ENCODE peak calls at places on chromosome 3, in six cellular contexts. G, N, K, Y, D and V are unnamed samples. For H3K36me3, the result is how much of the 10 kb centered on the place peaks cover.

GRCh38 chr3:179560791-179561190 is 1.9 kb upstream of the ACTL6A start:
- DNase-seq in D (no peak), Y (no peak), K (no peak), G (no peak), N (no peak), V (no peak)

GRCh38 chr3:124639406-124640237 is 90.6 kb upstream of the UMPS start:
- DNase-seq in N (no peak), D (no peak), G (no peak), K (no peak), Y (no peak), V (no peak)

GRCh38 chr3:123449986-123450474 is 1.1 kb upstream of the ADCY5 start:
- DNase-seq in Y (no peak), N (no peak), G (peak), D (no peak), K (no peak), V (no peak)

GRCh38 chr3:101836907-101837598 is 12.3 kb upstream of the NFKBIZ start:
- DNase-seq in Y (no peak), K (peak), N (peak), D (no peak), G (no peak), V (no peak)

GRCh38 chr3:146218880-146219866 is 31.7 kb downstream of the PLSCR4 start:
- DNase-seq in N (peak), G (peak), Y (peak), D (peak), K (peak), V (no peak)

GRCh38 chr3:172591876-172592771 is 68.9 kb upstream of the TNFSF10 start:
- DNase-seq in N (no peak), Y (no peak), G (no peak), D (no peak), K (no peak), V (no peak)

GRCh38 chr3:46690798-46691197 is 2.7 kb downstream of the ALS2CL start:
- DNase-seq in G (no peak), K (no peak), N (no peak), Y (no peak), D (no peak), V (no peak)

GRCh38 chr3:51985971-51986947 is 2.9 kb downstream of the ACY1 start:
- DNase-seq in K (no peak), N (no peak), G (no peak), Y (no peak), D (no peak), V (no peak)

GRCh38 chr3:36800533-36801116 is 36.3 kb upstream of the DCLK3 start:
- DNase-seq in N (no peak), G (no peak), K (no peak), Y (no peak), D (no peak), V (no peak)

GRCh38 chr3:11136871-11137626 is 17.2 kb upstream of the HRH1 start:
- DNase-seq in N (peak), D (peak), Y (peak), K (peak), G (peak), V (peak)

GRCh38 chr3:7201784-7202183 is 340.9 kb downstream of the GRM7 start:
- DNase-seq in G (no peak), Y (no peak), N (no peak), D (no peak), K (no peak), V (no peak)

GRCh38 chr3:140595295-140595694 is 82.6 kb upstream of the TRIM42 start:
- DNase-seq in G (no peak), Y (no peak), D (no peak), N (peak), K (peak), V (no peak)

GRCh38 chr3:12901631-12902045 is 60.3 kb upstream of the RPL32 start:
- DNase-seq in D (peak), G (peak), N (no peak), K (no peak), Y (no peak), V (no peak)

GRCh38 chr3:62376906-62377865 is 3.8 kb upstream of the FEZF2 start:
- DNase-seq in Y (no peak), G (no peak), N (no peak), K (no peak), D (no peak), V (no peak)

GRCh38 chr3:62376187-62376720 is 2.9 kb upstream of the FEZF2 start:
- DNase-seq in D (no peak), Y (no peak), K (no peak), N (no peak), G (no peak), V (no peak)

GRCh38 chr3:62375655-62376054 is 2.3 kb upstream of the FEZF2 start:
- DNase-seq in N (no peak), Y (no peak), D (no peak), K (no peak), G (no peak), V (no peak)

GRCh38 chr3:62379206-62379834 is 6.0 kb upstream of the FEZF2 start:
- DNase-seq in N (no peak), D (no peak), Y (no peak), K (no peak), G (no peak), V (no peak)

GRCh38 chr3:62378329-62378789 is 5.0 kb upstream of the FEZF2 start:
- DNase-seq in G (no peak), D (no peak), Y (no peak), N (no peak), K (no peak), V (no peak)
- H3K4me3 ChIP-seq in G (no peak), D (no peak), Y (no peak), N (no peak), K (no peak), V (no peak)

GRCh38 chr3:5002174-5002870 is 23.1 kb downstream of the BHLHE40 start:
- DNase-seq in N (no peak), Y (no peak), K (no peak), D (no peak), G (no peak), V (no peak)
- H3K27ac ChIP-seq in N (no peak), Y (no peak), K (no peak), D (no peak), G (no peak), V (no peak)

DNA sequence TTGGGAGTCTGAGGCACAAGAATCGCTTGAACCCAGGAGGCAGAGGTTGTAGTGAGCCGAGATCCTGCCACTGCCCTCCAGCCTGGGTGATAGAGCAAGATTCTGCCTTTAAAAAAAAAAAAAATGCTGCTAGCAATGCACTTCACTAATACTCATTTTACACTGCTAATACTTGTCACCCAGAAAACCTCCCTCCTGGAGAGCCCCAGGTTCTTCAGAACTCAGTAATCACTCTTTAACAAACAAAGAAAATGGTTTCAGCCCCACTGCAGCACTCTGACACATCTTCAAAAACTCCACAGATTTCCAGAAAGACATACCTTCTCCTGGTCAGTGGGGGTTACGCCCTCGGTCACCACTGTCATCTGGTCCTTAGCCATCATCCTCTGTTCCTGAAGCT is 366.7 kb downstream of the SHQ1 start:
- DNase-seq in Y (no peak), K (no peak), G (no peak), D (no peak), N (no peak), V (no peak)
- H3K36me3 ChIP-seq in Y (under half), K (under half), G (under half), D (under half), N (under half), V (under half)

GRCh38 chr3:119302697-119303630 is 8.8 kb downstream of the ARHGAP31 start:
- DNase-seq in Y (peak), D (no peak), N (peak), G (no peak), K (no peak), V (no peak)
- H3K4me3 ChIP-seq in Y (no peak), D (no peak), N (no peak), G (no peak), K (no peak), V (no peak)

DNA sequence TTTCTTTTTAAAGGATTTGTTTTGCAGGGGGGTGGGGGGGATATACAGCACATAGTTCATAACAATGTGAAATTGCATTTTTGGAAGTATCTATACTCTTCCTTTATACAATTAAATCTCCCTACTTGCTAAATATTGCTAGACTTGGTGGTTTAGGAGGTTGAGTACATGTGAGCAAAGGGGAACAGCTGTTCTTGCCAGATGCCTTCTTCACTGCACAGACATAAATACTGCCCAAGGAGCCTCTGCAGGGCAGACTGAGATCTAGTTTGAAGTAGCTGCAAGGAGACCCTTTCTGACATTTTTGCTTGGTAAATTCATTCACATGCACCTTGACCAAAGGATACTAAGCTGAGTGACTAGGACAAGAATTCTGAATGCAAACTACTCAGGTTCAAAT is 228.6 kb upstream of the IL12A start:
- DNase-seq in K (no peak), G (no peak), N (no peak), D (no peak), Y (no peak), V (no peak)
- H3K27ac ChIP-seq in K (no peak), G (no peak), N (no peak), D (no peak), Y (no peak), V (no peak)

GRCh38 chr3:188230962-188231361 is 77.0 kb downstream of the LPP start:
- DNase-seq in G (peak), Y (no peak), K (no peak), D (no peak), N (no peak), V (no peak)

GRCh38 chr3:188231454-188231853 is 77.5 kb downstream of the LPP start:
- DNase-seq in K (no peak), G (no peak), N (no peak), D (no peak), Y (no peak), V (no peak)

GRCh38 chr3:188229177-188229576 is 75.2 kb downstream of the LPP start:
- DNase-seq in G (no peak), D (no peak), N (no peak), Y (no peak), K (no peak), V (no peak)

GRCh38 chr3:188227442-188227841 is 73.5 kb downstream of the LPP start:
- DNase-seq in Y (no peak), D (no peak), G (no peak), N (no peak), K (no peak), V (no peak)

DNA sequence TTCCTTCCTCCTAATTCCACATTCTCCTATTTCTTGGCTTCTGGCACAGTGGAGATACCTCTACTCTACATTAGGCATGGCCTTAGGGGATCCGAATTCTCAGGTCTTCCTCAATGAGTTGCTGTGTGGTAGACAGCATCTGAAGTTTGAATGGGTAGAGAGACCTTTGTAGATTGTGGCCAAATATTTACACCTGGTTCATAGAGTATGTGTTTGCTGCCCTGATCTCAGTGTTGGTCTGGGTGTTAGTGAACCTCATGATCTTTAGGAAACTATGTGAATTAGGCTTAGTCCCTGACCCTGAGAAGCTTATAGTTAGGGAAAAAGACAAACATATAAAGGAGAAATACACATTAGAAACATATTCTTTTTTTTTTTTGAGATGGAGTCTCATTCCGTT is 75.8 kb downstream of the LPP start:
- DNase-seq in D (peak), G (no peak), N (no peak), Y (no peak), K (no peak), V (no peak)
- H3K36me3 ChIP-seq in D (under half), G (under half), N (under half), Y (under half), K (under half), V (under half)

DNA sequence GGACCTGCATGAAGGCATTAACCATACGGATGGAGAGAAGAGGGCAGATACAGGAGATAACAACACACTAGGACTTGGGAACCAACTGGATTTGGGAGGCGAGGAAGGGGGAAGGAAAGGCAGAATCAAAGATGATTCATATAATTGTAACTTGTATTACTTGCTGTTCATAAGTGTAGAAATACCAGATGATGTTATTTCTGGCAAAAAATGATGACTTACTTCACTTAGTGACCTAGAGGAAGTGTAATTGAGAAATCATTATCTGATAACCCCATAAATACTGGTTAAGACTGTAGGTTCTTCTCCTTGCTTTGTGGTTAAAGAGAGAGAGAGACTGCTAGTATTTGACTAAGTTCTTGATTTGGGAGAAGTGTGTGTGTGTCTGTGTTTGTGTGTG is 50.5 kb upstream of the GK5 start:
- DNase-seq in N (peak), K (peak), Y (no peak), D (no peak), G (no peak), V (no peak)
- H3K4me3 ChIP-seq in N (no peak), K (no peak), Y (no peak), D (no peak), G (no peak), V (no peak)

GRCh38 chr3:33426068-33426467 is 14.1 kb downstream of the UBP1 start:
- DNase-seq in D (no peak), Y (no peak), K (no peak), N (no peak), G (no peak), V (no peak)
- H3K27ac ChIP-seq in D (no peak), Y (no peak), K (no peak), N (no peak), G (peak), V (no peak)

GRCh38 chr3:106345353-106346027 is 476.7 kb upstream of the CBLB start:
- DNase-seq in G (no peak), K (peak), Y (peak), N (peak), D (no peak), V (no peak)

GRCh38 chr3:106339551-106339950 is 470.7 kb upstream of the CBLB start:
- DNase-seq in G (no peak), D (no peak), N (no peak), K (no peak), Y (no peak), V (no peak)

GRCh38 chr3:106342386-106342785 is 473.6 kb upstream of the CBLB start:
- DNase-seq in N (no peak), Y (peak), D (no peak), G (no peak), K (no peak), V (no peak)

GRCh38 chr3:106341090-106341489 is 472.3 kb upstream of the CBLB start:
- DNase-seq in G (no peak), Y (no peak), K (peak), N (peak), D (no peak), V (no peak)

DNA sequence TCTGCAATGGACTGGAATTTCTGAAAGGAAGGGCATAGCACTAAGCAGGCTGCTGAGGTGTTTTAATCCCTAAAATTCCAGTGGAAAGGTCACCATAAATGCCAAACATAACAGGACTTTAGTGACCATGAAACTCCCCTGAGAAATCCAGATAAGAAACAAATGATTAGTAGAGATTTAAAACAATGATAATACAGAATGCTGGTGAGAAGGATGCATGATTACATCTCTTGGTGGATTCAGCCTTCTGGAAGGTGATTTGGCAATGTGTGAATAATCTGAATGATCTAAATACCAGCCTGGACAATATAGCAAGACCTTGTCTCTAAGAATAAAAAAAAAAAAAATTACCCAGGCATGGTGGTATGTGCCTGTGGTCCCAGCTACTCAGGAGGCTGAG is 475.0 kb upstream of the CBLB start:
- DNase-seq in D (no peak), Y (no peak), N (no peak), G (no peak), K (no peak), V (no peak)
- H3K36me3 ChIP-seq in D (under half), Y (under half), N (under half), G (under half), K (under half), V (under half)